ENCODE peak calls at places on chromosomes 2 and 18, in four cellular contexts. C, X, E and I are unnamed samples.

GRCh38 chr2:178479758-178480226 is 465 bp upstream of the PLEKHA3 start:
- DNase-seq in C (no peak), X (no peak), E (no peak), I (no peak)

GRCh38 chr2:233936089-233936488 is 18.9 kb downstream of the TRPM8 start:
- DNase-seq in C (no peak), X (no peak), E (no peak), I (no peak)

GRCh38 chr2:170843656-170844055 is 27.0 kb downstream of the GAD1 start:
- DNase-seq in C (no peak), X (no peak), E (peak), I (no peak)

GRCh38 chr2:119249311-119249710 is 25.7 kb downstream of the STEAP3 start:
- DNase-seq in C (peak), X (no peak), E (no peak), I (no peak)

GRCh38 chr2:9610781-9611548 is 19.8 kb downstream of the YWHAQ start:
- DNase-seq in C (no peak), X (no peak), E (no peak), I (no peak)

GRCh38 chr2:202084265-202084664 is 11.2 kb downstream of the KIAA2012 start:
- DNase-seq in C (no peak), X (no peak), E (no peak), I (no peak)

GRCh38 chr2:108548221-108549003 is 14.1 kb downstream of the LIMS1 start:
- DNase-seq in C (no peak), X (no peak), E (no peak), I (no peak)

GRCh38 chr2:240392948-240393830 is 42.3 kb upstream of the GPC1 start:
- DNase-seq in C (peak), X (peak), E (no peak), I (peak)

GRCh38 chr2:53500181-53500580 is 267.4 kb upstream of the CHAC2 start:
- DNase-seq in C (no peak), X (no peak), E (no peak), I (peak)

GRCh38 chr2:71546777-71547281 is 93.5 kb downstream of the DYSF start:
- DNase-seq in C (no peak), X (no peak), E (no peak), I (no peak)

GRCh38 chr2:235546151-235546435 is 52.2 kb downstream of the AGAP1 start:
- DNase-seq in C (no peak), X (no peak), E (no peak), I (no peak)

GRCh38 chr18:27843783-27844415 is 333.0 kb downstream of the CDH2 start:
- DNase-seq in C (no peak), X (no peak), E (no peak), I (no peak)

GRCh38 chr2:27715318-27716165 is 51.9 kb downstream of the SLC4A1AP start:
- DNase-seq in C (no peak), X (no peak), E (no peak), I (no peak)

GRCh38 chr2:65782186-65782585 is 349.8 kb upstream of the SPRED2 start:
- DNase-seq in C (no peak), X (no peak), E (no peak), I (no peak)

GRCh38 chr2:29129586-29130281 is 14.5 kb downstream of the CLIP4 start:
- DNase-seq in C (no peak), X (no peak), E (no peak), I (no peak)
- H3K27ac ChIP-seq in C (no peak), X (no peak), E (peak), I (no peak)

GRCh38 chr2:96527990-96528679 is 8.4 kb upstream of the ARID5A start:
- DNase-seq in C (no peak), X (peak), E (no peak), I (no peak)
- H3K4me3 ChIP-seq in C (no peak), X (peak), E (no peak), I (no peak)

GRCh38 chr2:211591456-211591855 is 947.1 kb downstream of the ERBB4 start:
- DNase-seq in C (no peak), X (no peak), E (no peak), I (no peak)
- H3K27ac ChIP-seq in C (no peak), X (no peak), E (no peak), I (no peak)

GRCh38 chr2:229407170-229407569 is 136.1 kb upstream of the PID1 start:
- DNase-seq in C (no peak), X (peak), E (peak), I (peak)
- H3K4me3 ChIP-seq in C (no peak), X (no peak), E (peak), I (no peak)

GRCh38 chr2:209425082-209426071 is 1.5 kb downstream of the MAP2 start:
- DNase-seq in C (no peak), X (no peak), E (peak), I (peak)
- H3K27ac ChIP-seq in C (no peak), X (no peak), E (no peak), I (peak)

GRCh38 chr18:37525302-37525585 is 40.4 kb downstream of the CELF4 start:
- DNase-seq in C (no peak), X (no peak), E (no peak), I (no peak)
- H3K4me3 ChIP-seq in C (no peak), X (no peak), E (no peak), I (no peak)

GRCh38 chr2:207692206-207693065 is 19.0 kb upstream of the CCNYL1 start:
- DNase-seq in C (peak), X (peak), E (peak), I (peak)

GRCh38 chr2:207698303-207698702 is 13.1 kb upstream of the CCNYL1 start:
- DNase-seq in C (no peak), X (no peak), E (no peak), I (no peak)

GRCh38 chr2:207695293-207695692 is 16.1 kb upstream of the CCNYL1 start:
- DNase-seq in C (no peak), X (no peak), E (no peak), I (no peak)

GRCh38 chr2:207694811-207695281 is 16.6 kb upstream of the CCNYL1 start:
- DNase-seq in C (no peak), X (no peak), E (no peak), I (no peak)

DNA sequence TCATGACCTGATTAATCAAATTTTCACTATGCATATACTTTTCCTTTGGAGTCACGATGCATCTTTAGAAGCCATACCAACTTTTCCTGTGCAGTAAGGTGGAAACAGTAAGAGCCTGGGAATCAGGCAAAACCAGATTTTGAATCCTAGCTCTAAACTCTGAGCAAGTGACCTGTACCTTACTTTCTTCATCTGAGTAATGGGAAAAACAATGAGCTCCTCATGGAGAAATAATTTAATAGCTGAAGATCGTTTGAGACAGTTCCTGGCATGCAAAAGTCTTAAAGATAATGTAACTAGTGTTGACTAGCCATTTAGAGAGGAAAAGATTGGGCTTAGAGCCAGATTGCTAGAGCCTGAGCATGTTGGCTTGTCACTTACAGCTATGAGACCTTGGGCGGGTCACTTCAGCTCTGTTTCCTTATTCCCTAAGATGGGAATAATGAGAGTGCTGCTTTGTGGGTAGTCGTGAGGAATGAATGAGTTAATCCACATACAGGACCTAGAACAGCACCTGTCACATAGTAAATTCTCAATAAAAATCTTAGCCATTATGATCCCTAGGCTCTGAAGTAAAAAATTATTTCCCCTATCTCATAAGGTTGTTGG is 17.7 kb upstream of the CCNYL1 start:
- DNase-seq in C (no peak), X (no peak), E (no peak), I (no peak)
- H3K27ac ChIP-seq in C (no peak), X (no peak), E (no peak), I (no peak)

GRCh38 chr2:231059756-231060155 is 3.1 kb downstream of the PSMD1 start:
- DNase-seq in C (no peak), X (no peak), E (no peak), I (no peak)
- H3K4me3 ChIP-seq in C (no peak), X (no peak), E (no peak), I (no peak)

DNA sequence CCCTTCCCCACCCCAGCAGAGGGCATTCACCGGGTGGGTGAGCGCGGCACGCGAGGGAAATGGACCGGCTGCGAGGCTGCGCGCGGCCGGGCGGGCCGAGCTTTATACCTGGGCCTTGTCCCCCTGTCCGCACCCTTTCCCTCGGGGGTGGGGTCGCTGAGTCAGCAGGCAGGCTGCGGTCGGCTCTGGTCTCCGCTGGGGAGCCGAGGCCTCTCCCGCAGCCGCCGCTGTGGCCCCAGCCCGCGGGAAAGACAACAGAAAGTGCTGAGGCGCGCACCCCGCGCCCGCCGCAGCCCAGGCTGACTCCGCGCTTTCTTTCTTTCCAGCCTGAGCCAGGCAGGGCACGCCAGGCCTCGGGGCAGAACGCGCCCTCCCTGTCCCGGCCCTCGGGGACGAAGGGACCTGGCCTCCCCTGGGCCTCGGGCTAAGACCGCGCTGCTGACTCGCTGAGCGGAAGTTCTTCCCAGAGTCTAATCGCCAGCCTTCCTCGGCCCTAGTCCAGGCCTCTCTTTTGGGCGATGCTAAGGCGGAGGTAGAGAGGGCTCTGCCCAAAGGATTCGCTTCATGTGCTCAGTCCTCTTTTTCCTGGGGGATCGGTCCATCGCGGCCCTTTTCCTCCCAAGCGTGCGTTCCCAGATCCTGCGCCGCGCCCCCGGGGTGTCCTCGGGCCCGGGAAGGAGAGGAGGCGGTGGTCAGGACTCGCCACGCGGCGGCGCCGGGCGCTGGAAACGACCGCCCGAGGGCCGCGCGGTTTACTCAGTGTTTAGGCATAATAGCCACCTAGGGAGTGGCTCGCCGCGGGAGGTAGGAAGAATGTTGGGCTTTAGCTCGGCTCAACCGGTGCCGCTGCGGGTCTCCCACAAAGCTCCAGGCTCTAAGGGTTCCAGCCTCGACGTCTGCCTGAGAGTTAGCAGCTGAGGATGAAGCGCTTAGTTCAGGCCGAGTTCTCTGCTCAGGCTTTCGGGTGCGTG is at the start of gene CRYBA2:
- DNase-seq in C (no peak), X (no peak), E (no peak), I (peak)
- H3K27ac ChIP-seq in C (no peak), X (no peak), E (no peak), I (no peak)

DNA sequence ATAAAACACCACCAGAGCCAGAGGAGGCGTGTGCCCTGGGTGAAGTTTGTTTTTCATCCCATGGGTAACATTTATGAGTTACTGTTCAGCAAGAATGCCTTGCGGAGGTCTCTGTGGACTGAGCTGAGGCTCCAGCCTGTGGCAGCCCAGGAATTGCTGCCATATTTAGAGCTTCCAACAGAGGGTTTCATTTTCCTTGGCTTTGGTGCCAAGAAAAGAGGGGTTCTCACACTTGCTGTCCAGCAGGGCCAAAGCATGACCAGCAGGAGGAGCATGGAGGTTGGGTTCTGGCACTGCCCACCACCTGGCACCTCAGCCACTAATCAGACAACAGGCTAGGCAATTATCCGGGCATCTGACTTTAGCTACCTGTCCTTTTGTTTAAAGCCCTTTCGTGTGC is 36.7 kb downstream of the EPAS1 start:
- DNase-seq in C (no peak), X (no peak), E (no peak), I (peak)
- H3K4me3 ChIP-seq in C (no peak), X (no peak), E (no peak), I (no peak)